ENCODE peak calls at places on chromosomes 12 and 14, in nine cellular contexts. One of them, this sample, is unnamed.

GRCh38 chr12:62834971-62835547 is 99.9 kb downstream of the PPM1H start:
- DNase-seq in GM20000: no peak
- DNase-seq in AG09309: peak
- DNase-seq in lower leg skin: no peak
- DNase-seq in Peyer's patch: no peak
- DNase-seq in MCF 10A: peak
- DNase-seq in GM06990: no peak
- DNase-seq in colonic mucosa: no peak
- DNase-seq in hepatocyte: no peak
- DNase-seq in this sample: no peak

GRCh38 chr14:90058876-90059458 is 2.8 kb upstream of the KCNK13 start:
- DNase-seq in GM20000: no peak
- DNase-seq in AG09309: no peak
- DNase-seq in lower leg skin: no peak
- DNase-seq in Peyer's patch: no peak
- DNase-seq in MCF 10A: peak
- DNase-seq in GM06990: no peak
- DNase-seq in colonic mucosa: no peak
- DNase-seq in hepatocyte: no peak
- DNase-seq in this sample: no peak

GRCh38 chr12:27460471-27460978 is 14.0 kb downstream of the SMCO2 start:
- DNase-seq in GM20000: no peak
- DNase-seq in AG09309: no peak
- DNase-seq in lower leg skin: no peak
- DNase-seq in Peyer's patch: no peak
- DNase-seq in MCF 10A: peak
- DNase-seq in GM06990: no peak
- DNase-seq in colonic mucosa: peak
- DNase-seq in hepatocyte: no peak
- DNase-seq in this sample: no peak

GRCh38 chr12:123948401-123949117 is 24.1 kb downstream of the CCDC92 start:
- DNase-seq in GM20000: no peak
- DNase-seq in AG09309: no peak
- DNase-seq in lower leg skin: no peak
- DNase-seq in Peyer's patch: no peak
- DNase-seq in MCF 10A: no peak
- DNase-seq in GM06990: no peak
- DNase-seq in colonic mucosa: no peak
- DNase-seq in hepatocyte: no peak
- DNase-seq in this sample: no peak

GRCh38 chr12:56487448-56488040 is 417 bp downstream of the GLS2 start:
- DNase-seq in GM20000: no peak
- DNase-seq in AG09309: no peak
- DNase-seq in lower leg skin: peak
- DNase-seq in Peyer's patch: peak
- DNase-seq in MCF 10A: peak
- DNase-seq in GM06990: peak
- DNase-seq in colonic mucosa: peak
- DNase-seq in hepatocyte: peak
- DNase-seq in this sample: no peak

GRCh38 chr14:69685217-69685616 is 73.8 kb downstream of the SUSD6 start:
- DNase-seq in GM20000: no peak
- DNase-seq in AG09309: no peak
- DNase-seq in lower leg skin: peak
- DNase-seq in Peyer's patch: no peak
- DNase-seq in MCF 10A: peak
- DNase-seq in GM06990: no peak
- DNase-seq in colonic mucosa: no peak
- DNase-seq in hepatocyte: no peak
- DNase-seq in this sample: no peak

GRCh38 chr12:93016752-93017350 is 87.8 kb upstream of the EEA1 start:
- DNase-seq in GM20000: no peak
- DNase-seq in AG09309: no peak
- DNase-seq in lower leg skin: no peak
- DNase-seq in Peyer's patch: no peak
- DNase-seq in MCF 10A: no peak
- DNase-seq in GM06990: no peak
- DNase-seq in colonic mucosa: no peak
- DNase-seq in hepatocyte: no peak
- DNase-seq in this sample: no peak

GRCh38 chr12:50718760-50719159 is 45.1 kb upstream of the ATF1 start:
- DNase-seq in GM20000: no peak
- DNase-seq in AG09309: no peak
- DNase-seq in lower leg skin: no peak
- DNase-seq in Peyer's patch: no peak
- DNase-seq in MCF 10A: no peak
- DNase-seq in GM06990: no peak
- DNase-seq in colonic mucosa: no peak
- DNase-seq in hepatocyte: no peak
- DNase-seq in this sample: no peak

GRCh38 chr12:6061661-6062060 is 62.8 kb downstream of the VWF start:
- DNase-seq in GM20000: no peak
- DNase-seq in AG09309: peak
- DNase-seq in lower leg skin: no peak
- DNase-seq in Peyer's patch: no peak
- DNase-seq in MCF 10A: no peak
- DNase-seq in GM06990: no peak
- DNase-seq in colonic mucosa: no peak
- DNase-seq in hepatocyte: no peak
- DNase-seq in this sample: no peak

GRCh38 chr12:17215754-17216153 is 609.8 kb upstream of the LMO3 start:
- DNase-seq in GM20000: no peak
- DNase-seq in AG09309: no peak
- DNase-seq in lower leg skin: no peak
- DNase-seq in Peyer's patch: no peak
- DNase-seq in MCF 10A: peak
- DNase-seq in GM06990: no peak
- DNase-seq in colonic mucosa: no peak
- DNase-seq in hepatocyte: no peak
- DNase-seq in this sample: no peak
- TF ChIP-seq CTCF in GM20000: no peak
- TF ChIP-seq CTCF in AG09309: no peak
- TF ChIP-seq CTCF in lower leg skin: no peak
- TF ChIP-seq CTCF in Peyer's patch: no peak
- TF ChIP-seq CTCF in MCF 10A: no peak
- TF ChIP-seq CTCF in GM06990: no peak
- TF ChIP-seq CTCF in colonic mucosa: no peak
- TF ChIP-seq CTCF in hepatocyte: no peak
- TF ChIP-seq CTCF in this sample: no peak

GRCh38 chr12:31250179-31250578 is 75.8 kb downstream of the SINHCAF start:
- DNase-seq in GM20000: no peak
- DNase-seq in AG09309: no peak
- DNase-seq in lower leg skin: no peak
- DNase-seq in Peyer's patch: no peak
- DNase-seq in MCF 10A: no peak
- DNase-seq in GM06990: no peak
- DNase-seq in colonic mucosa: no peak
- DNase-seq in hepatocyte: no peak
- DNase-seq in this sample: no peak
- TF ChIP-seq CTCF in GM20000: no peak
- TF ChIP-seq CTCF in AG09309: no peak
- TF ChIP-seq CTCF in lower leg skin: no peak
- TF ChIP-seq CTCF in Peyer's patch: no peak
- TF ChIP-seq CTCF in MCF 10A: no peak
- TF ChIP-seq CTCF in GM06990: no peak
- TF ChIP-seq CTCF in colonic mucosa: no peak
- TF ChIP-seq CTCF in hepatocyte: no peak
- TF ChIP-seq CTCF in this sample: no peak

GRCh38 chr14:100902295-100902694 is 1.2 kb downstream of the RTL1 start:
- DNase-seq in GM20000: no peak
- DNase-seq in AG09309: no peak
- DNase-seq in lower leg skin: no peak
- DNase-seq in Peyer's patch: no peak
- DNase-seq in MCF 10A: peak
- DNase-seq in GM06990: no peak
- DNase-seq in colonic mucosa: no peak
- DNase-seq in hepatocyte: peak
- DNase-seq in this sample: peak
- TF ChIP-seq CTCF in GM20000: no peak
- TF ChIP-seq CTCF in AG09309: no peak
- TF ChIP-seq CTCF in lower leg skin: no peak
- TF ChIP-seq CTCF in Peyer's patch: no peak
- TF ChIP-seq CTCF in MCF 10A: peak
- TF ChIP-seq CTCF in GM06990: no peak
- TF ChIP-seq CTCF in colonic mucosa: no peak
- TF ChIP-seq CTCF in hepatocyte: peak
- TF ChIP-seq CTCF in this sample: no peak

GRCh38 chr12:47078733-47079364 is 572 bp upstream of the PCED1B start:
- DNase-seq in GM20000: peak
- DNase-seq in AG09309: no peak
- DNase-seq in lower leg skin: no peak
- DNase-seq in Peyer's patch: no peak
- DNase-seq in MCF 10A: peak
- DNase-seq in GM06990: peak
- DNase-seq in colonic mucosa: no peak
- DNase-seq in hepatocyte: peak
- DNase-seq in this sample: no peak

GRCh38 chr12:47080725-47081502 is 1.2 kb upstream of the AMIGO2 start:
- DNase-seq in GM20000: peak
- DNase-seq in AG09309: no peak
- DNase-seq in lower leg skin: peak
- DNase-seq in Peyer's patch: peak
- DNase-seq in MCF 10A: peak
- DNase-seq in GM06990: peak
- DNase-seq in colonic mucosa: peak
- DNase-seq in hepatocyte: peak
- DNase-seq in this sample: peak

GRCh38 chr12:47079894-47080724 is at the start of gene AMIGO2:
- DNase-seq in GM20000: peak
- DNase-seq in AG09309: no peak
- DNase-seq in lower leg skin: no peak
- DNase-seq in Peyer's patch: peak
- DNase-seq in MCF 10A: peak
- DNase-seq in GM06990: peak
- DNase-seq in colonic mucosa: peak
- DNase-seq in hepatocyte: peak
- DNase-seq in this sample: peak

GRCh38 chr12:47078086-47078395 is 1.4 kb upstream of the PCED1B start:
- DNase-seq in GM20000: no peak
- DNase-seq in AG09309: no peak
- DNase-seq in lower leg skin: no peak
- DNase-seq in Peyer's patch: no peak
- DNase-seq in MCF 10A: no peak
- DNase-seq in GM06990: no peak
- DNase-seq in colonic mucosa: no peak
- DNase-seq in hepatocyte: no peak
- DNase-seq in this sample: no peak

DNA sequence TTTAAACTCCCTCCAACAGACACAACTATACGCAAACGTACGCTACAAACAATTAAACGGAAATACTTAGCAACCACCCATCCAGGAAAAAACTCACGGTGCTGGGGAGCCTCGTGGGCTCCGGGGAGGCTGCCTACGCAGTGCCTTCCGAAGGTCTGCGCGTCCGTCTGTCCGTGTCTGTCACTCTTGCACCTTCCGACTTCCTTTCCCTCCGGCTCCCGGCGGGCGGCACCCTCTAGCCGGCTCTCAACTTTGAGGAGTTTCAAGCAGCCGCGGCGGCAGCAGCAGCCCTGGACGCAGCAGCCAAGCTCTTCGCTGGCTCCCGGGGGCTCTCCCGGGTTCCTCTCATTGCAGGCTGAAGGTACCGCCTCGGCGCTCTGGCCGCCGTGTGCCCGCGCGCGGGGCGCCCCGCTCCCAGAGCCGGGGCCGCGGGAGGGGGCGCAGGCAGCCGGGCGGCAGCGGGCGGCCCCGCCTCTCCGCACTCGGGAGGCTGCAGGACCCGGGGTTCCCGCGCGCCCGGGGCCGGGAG is at the start of gene PCED1B:
- DNase-seq in GM20000: peak
- DNase-seq in AG09309: no peak
- DNase-seq in lower leg skin: peak
- DNase-seq in Peyer's patch: peak
- DNase-seq in MCF 10A: peak
- DNase-seq in GM06990: peak
- DNase-seq in colonic mucosa: peak
- DNase-seq in hepatocyte: peak
- DNase-seq in this sample: peak
- TF ChIP-seq CTCF in GM20000: peak
- TF ChIP-seq CTCF in AG09309: peak
- TF ChIP-seq CTCF in lower leg skin: no peak
- TF ChIP-seq CTCF in Peyer's patch: no peak
- TF ChIP-seq CTCF in MCF 10A: peak
- TF ChIP-seq CTCF in GM06990: peak
- TF ChIP-seq CTCF in colonic mucosa: no peak
- TF ChIP-seq CTCF in hepatocyte: peak
- TF ChIP-seq CTCF in this sample: peak

GRCh38 chr12:623865-624372 is 39.3 kb downstream of the NINJ2 start:
- DNase-seq in GM20000: no peak
- DNase-seq in AG09309: no peak
- DNase-seq in lower leg skin: no peak
- DNase-seq in Peyer's patch: no peak
- DNase-seq in MCF 10A: no peak
- DNase-seq in GM06990: no peak
- DNase-seq in colonic mucosa: no peak
- DNase-seq in hepatocyte: no peak
- DNase-seq in this sample: no peak
- TF ChIP-seq CTCF in GM20000: no peak
- TF ChIP-seq CTCF in AG09309: no peak
- TF ChIP-seq CTCF in lower leg skin: no peak
- TF ChIP-seq CTCF in Peyer's patch: no peak
- TF ChIP-seq CTCF in MCF 10A: no peak
- TF ChIP-seq CTCF in GM06990: no peak
- TF ChIP-seq CTCF in colonic mucosa: no peak
- TF ChIP-seq CTCF in hepatocyte: no peak
- TF ChIP-seq CTCF in this sample: no peak